ENCODE peak calls at places on chromosomes 2 and 18, in nine cellular contexts. W, A, Z, R, J, M, P, B and Y are unnamed samples.

GRCh38 chr2:204533629-204534370 is 11.5 kb upstream of the PARD3B start:
- DNase-seq in A (no peak), B (no peak), Z (no peak), R (no peak), M (no peak), W (no peak), J (no peak), P (peak), Y (no peak)

GRCh38 chr2:207960090-207960489 is 65.2 kb downstream of the PLEKHM3 start:
- DNase-seq in J (no peak), R (no peak), Z (no peak), W (no peak), M (no peak), P (no peak), B (no peak), A (no peak), Y (no peak)

GRCh38 chr2:16726147-16726546 is 60.5 kb upstream of the CYRIA start:
- DNase-seq in P (no peak), J (no peak), W (no peak), A (no peak), R (no peak), M (no peak), Z (no peak), B (no peak), Y (no peak)

GRCh38 chr2:62913311-62913710 is 137.3 kb upstream of the OTX1 start:
- DNase-seq in J (no peak), R (no peak), W (no peak), P (no peak), B (no peak), Z (no peak), M (no peak), A (no peak), Y (no peak)

GRCh38 chr2:16247371-16248177 is 307.2 kb downstream of the MYCN start:
- DNase-seq in J (no peak), R (no peak), A (peak), M (no peak), B (no peak), Z (no peak), W (no peak), P (no peak), Y (no peak)

GRCh38 chr2:37367310-37367709 is 22.9 kb downstream of the QPCT start:
- DNase-seq in P (no peak), B (no peak), W (no peak), J (no peak), A (no peak), R (no peak), Z (no peak), M (no peak), Y (no peak)

GRCh38 chr2:62054029-62054791 is 141.7 kb upstream of the B3GNT2 start:
- DNase-seq in Z (no peak), W (no peak), R (no peak), B (no peak), M (no peak), P (no peak), A (no peak), J (no peak), Y (no peak)

GRCh38 chr2:70927138-70927537 is 8.6 kb upstream of the ATP6V1B1 start:
- DNase-seq in M (no peak), J (no peak), P (no peak), W (no peak), R (no peak), B (no peak), Z (no peak), A (no peak), Y (no peak)

GRCh38 chr2:105877945-105878344 is 133.2 kb downstream of the NCK2 start:
- DNase-seq in R (no peak), J (no peak), M (no peak), P (no peak), B (no peak), W (no peak), Z (no peak), A (no peak), Y (no peak)

GRCh38 chr2:150643106-150643730 is 155.8 kb upstream of the RND3 start:
- DNase-seq in R (no peak), P (peak), A (no peak), J (no peak), W (no peak), Z (no peak), M (no peak), B (no peak), Y (no peak)

GRCh38 chr2:199366406-199366805 is 91.3 kb downstream of the SATB2 start:
- DNase-seq in B (no peak), Z (no peak), R (no peak), M (no peak), J (peak), A (no peak), W (no peak), P (no peak), Y (no peak)

GRCh38 chr2:224210495-224211472 is 171.7 kb upstream of the SERPINE2 start:
- DNase-seq in M (no peak), Z (no peak), J (no peak), A (no peak), R (no peak), P (peak), W (no peak), B (no peak), Y (no peak)

GRCh38 chr2:43405829-43406228 is 179.4 kb upstream of the ZFP36L2 start:
- DNase-seq in A (no peak), Z (no peak), W (no peak), R (no peak), M (no peak), B (peak), J (no peak), P (no peak), Y (no peak)

GRCh38 chr18:79257480-79257879 is 138.2 kb upstream of the NFATC1 start:
- DNase-seq in W (no peak), M (no peak), B (no peak), Z (no peak), P (no peak), A (no peak), R (no peak), J (no peak), Y (no peak)

GRCh38 chr2:183034806-183035205 is 3.5 kb downstream of the NCKAP1 start:
- DNase-seq in P (peak), R (no peak), B (no peak), Z (no peak), M (no peak), A (no peak), W (no peak), J (no peak), Y (no peak)